ENCODE peak calls at places on chromosome 13, in seven cellular contexts. F, P, S, U, E, V and J are unnamed samples.

GRCh38 chr13:39876258-39876657 is 220.8 kb downstream of the COG6 start:
- DNase-seq in P (no peak), E (no peak), U (no peak), V (no peak), F (no peak), S (no peak), J (no peak)

GRCh38 chr13:48731957-48732569 is 78.3 kb downstream of the CYSLTR2 start:
- DNase-seq in F (peak), V (peak), E (peak), U (no peak), S (no peak), P (peak), J (no peak)

GRCh38 chr13:21171420-21171819 is 4.9 kb downstream of the SKA3 start:
- DNase-seq in P (no peak), V (no peak), F (no peak), E (no peak), U (no peak), S (no peak), J (no peak)

GRCh38 chr13:59447846-59448620 is 715.7 kb downstream of the DIAPH3 start:
- DNase-seq in E (no peak), U (no peak), S (no peak), F (no peak), P (no peak), V (no peak), J (no peak)

GRCh38 chr13:59016250-59016649 is 1147.5 kb downstream of the DIAPH3 start:
- DNase-seq in P (no peak), S (no peak), E (no peak), U (no peak), F (no peak), V (no peak), J (no peak)

GRCh38 chr13:103878891-103879605 is 812.8 kb upstream of the SLC10A2 start:
- DNase-seq in F (no peak), P (no peak), U (no peak), V (no peak), S (no peak), E (no peak), J (no peak)

GRCh38 chr13:73991384-73991783 is 142.8 kb downstream of the KLF12 start:
- DNase-seq in S (no peak), V (no peak), F (no peak), P (no peak), E (no peak), U (no peak), J (no peak)

GRCh38 chr13:50990540-50991506 is 81.2 kb downstream of the RNASEH2B start:
- DNase-seq in V (no peak), E (no peak), F (peak), P (no peak), U (no peak), S (no peak), J (no peak)

GRCh38 chr13:51831519-51831918 is 13.5 kb downstream of the TMEM272 start:
- DNase-seq in V (no peak), E (no peak), P (no peak), F (no peak), U (no peak), S (no peak), J (no peak)

GRCh38 chr13:85729296-85729695 is 69.9 kb downstream of the SLITRK6 start:
- DNase-seq in U (no peak), V (no peak), E (no peak), P (no peak), F (no peak), S (no peak), J (no peak)

GRCh38 chr13:66353664-66354063 is 876.5 kb downstream of the PCDH9 start:
- DNase-seq in U (peak), S (no peak), E (no peak), V (no peak), F (no peak), P (no peak), J (no peak)

GRCh38 chr13:91132786-91133185 is 214.7 kb upstream of the MIR17HG start:
- DNase-seq in P (no peak), V (no peak), F (no peak), S (no peak), U (no peak), E (no peak), J (no peak)

GRCh38 chr13:21330126-21330861 is 128.8 kb downstream of the ZDHHC20 start:
- DNase-seq in V (peak), P (no peak), F (no peak), E (no peak), S (no peak), U (no peak), J (no peak)

GRCh38 chr13:71860547-71861131 is 6.4 kb downstream of the DACH1 start:
- DNase-seq in E (no peak), V (no peak), P (no peak), F (no peak), S (no peak), U (no peak), J (no peak)

GRCh38 chr13:32587774-32588165 is 1.5 kb downstream of the PDS5B start:
- DNase-seq in V (no peak), U (no peak), F (no peak), P (peak), E (no peak), S (no peak), J (no peak)

GRCh38 chr13:108102771-108103170 is 112.6 kb downstream of the LIG4 start:
- DNase-seq in E (no peak), V (no peak), S (no peak), F (no peak), P (no peak), U (no peak), J (no peak)

GRCh38 chr13:32938907-32939306 is 77.3 kb upstream of the KL start:
- DNase-seq in U (no peak), P (no peak), S (no peak), E (no peak), V (no peak), F (no peak), J (no peak)

GRCh38 chr13:86918682-86919081 is 752.5 kb upstream of the SLITRK5 start:
- DNase-seq in U (no peak), E (no peak), S (no peak), F (no peak), V (no peak), P (no peak), J (no peak)

GRCh38 chr13:71417205-71417604 is 449.8 kb downstream of the DACH1 start:
- DNase-seq in P (no peak), F (no peak), E (no peak), V (no peak), U (no peak), S (no peak), J (no peak)

GRCh38 chr13:55001881-55002280 is 1973.3 kb downstream of the OLFM4 start:
- DNase-seq in F (no peak), U (no peak), V (no peak), S (no peak), P (no peak), E (no peak), J (no peak)
- TF ChIP-seq POLR2AphosphoS5 in F (no peak), U (no peak), V (no peak), S (no peak), P (no peak), E (no peak), J (no peak)

DNA sequence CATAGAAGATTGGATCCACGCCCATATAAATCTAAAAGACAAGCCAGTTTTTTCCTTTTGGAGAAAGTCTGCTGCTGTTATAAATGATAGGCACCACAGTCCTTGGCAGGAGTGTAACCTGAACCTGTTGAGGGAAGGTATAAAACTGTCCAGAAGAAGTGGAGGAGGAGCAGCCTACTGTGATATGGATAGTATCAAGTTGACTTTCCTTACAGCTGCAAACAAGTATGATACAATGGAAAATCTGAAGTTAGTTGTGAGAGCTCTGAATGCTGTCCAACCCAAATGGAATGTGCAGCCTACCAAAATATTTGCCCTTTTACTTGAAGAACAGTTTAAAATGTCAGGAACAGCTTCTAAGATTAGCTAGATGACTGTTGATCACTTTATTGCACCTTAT is 399.6 kb downstream of the FGF14 start:
- DNase-seq in F (no peak), S (no peak), V (no peak), E (no peak), P (no peak), U (no peak), J (no peak)
- TF ChIP-seq POLR2AphosphoS5 in F (peak), S (no peak), V (no peak), E (no peak), P (no peak), U (no peak), J (no peak)

GRCh38 chr13:98022210-98022609 is 68.7 kb downstream of the IPO5 start:
- DNase-seq in E (no peak), U (no peak), S (peak), V (no peak), F (no peak), P (no peak), J (no peak)

GRCh38 chr13:98020271-98020670 is 66.8 kb downstream of the IPO5 start:
- DNase-seq in F (no peak), S (no peak), U (no peak), P (no peak), V (no peak), E (no peak), J (no peak)

GRCh38 chr13:98026457-98026857 is 73.0 kb downstream of the IPO5 start:
- DNase-seq in U (no peak), P (no peak), E (no peak), S (no peak), F (no peak), V (no peak), J (no peak)

DNA sequence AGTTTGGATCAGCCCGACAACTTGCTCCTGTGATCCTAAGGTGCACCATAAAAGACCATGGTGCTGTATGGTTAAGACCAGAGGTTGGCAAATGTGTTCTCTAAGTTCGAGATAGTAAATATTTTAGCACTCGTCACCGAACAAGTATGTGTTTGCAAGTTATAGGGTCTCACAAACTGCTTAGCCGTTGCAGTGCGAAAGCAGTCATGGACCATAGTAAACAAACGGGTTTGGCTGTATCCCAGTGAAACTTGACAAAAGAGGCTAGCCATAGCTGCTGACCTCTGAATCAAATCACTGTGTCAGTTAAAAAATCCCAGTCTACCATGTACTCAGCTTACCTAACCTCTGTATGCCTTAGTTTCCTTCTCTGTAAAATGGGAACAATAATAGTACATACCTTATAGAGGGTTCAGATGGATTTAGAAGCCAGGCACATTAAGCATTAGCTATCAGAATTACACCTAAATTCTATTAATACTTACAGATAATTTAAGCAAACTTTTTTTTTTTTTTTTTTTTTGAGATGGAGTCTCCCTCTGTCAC is 72.1 kb downstream of the IPO5 start:
- DNase-seq in E (no peak), P (no peak), S (no peak), V (no peak), F (no peak), U (no peak), J (no peak)
- TF ChIP-seq POLR2AphosphoS5 in E (no peak), P (no peak), S (no peak), V (no peak), F (no peak), U (no peak), J (no peak)

GRCh38 chr13:78383899-78384298 is 219.5 kb downstream of the POU4F1 start:
- DNase-seq in E (no peak), U (no peak), S (no peak), F (no peak), V (no peak), P (no peak), J (no peak)

GRCh38 chr13:78382481-78382880 is 220.9 kb downstream of the POU4F1 start:
- DNase-seq in S (no peak), V (no peak), E (no peak), F (no peak), P (no peak), U (no peak), J (no peak)

GRCh38 chr13:78382946-78383542 is 220.3 kb downstream of the POU4F1 start:
- DNase-seq in F (no peak), U (no peak), V (no peak), P (peak), S (no peak), E (no peak), J (no peak)
- TF ChIP-seq POLR2AphosphoS5 in F (no peak), U (no peak), V (no peak), P (no peak), S (no peak), E (no peak), J (no peak)

DNA sequence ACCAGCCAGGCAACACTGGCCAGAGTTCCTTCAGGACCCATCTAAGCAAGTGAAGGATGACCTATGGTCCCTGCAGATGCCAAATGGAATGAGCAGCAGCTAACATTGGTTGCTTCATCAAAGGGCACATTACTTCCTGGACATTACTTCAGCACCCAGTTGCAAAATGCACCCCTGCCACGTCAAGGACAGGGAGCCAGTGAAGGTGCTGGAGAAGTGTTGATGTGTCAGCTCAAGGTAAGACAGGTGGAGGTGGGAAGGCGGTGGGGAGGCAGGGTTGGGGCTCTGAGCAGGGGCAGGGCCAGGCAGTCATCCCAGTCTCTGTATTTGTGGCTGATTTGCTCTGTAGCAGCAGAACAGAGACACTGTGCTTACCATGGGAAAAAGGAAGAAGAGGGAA is 14.6 kb downstream of the CSNK1A1L start:
- DNase-seq in F (no peak), P (peak), E (no peak), U (no peak), V (no peak), S (no peak), J (no peak)
- TF ChIP-seq POLR2AphosphoS5 in F (no peak), P (no peak), E (no peak), U (no peak), V (no peak), S (no peak), J (no peak)

GRCh38 chr13:42497798-42498197 is 76.2 kb upstream of the TNFSF11 start:
- DNase-seq in V (peak), S (no peak), U (no peak), P (no peak), F (no peak), E (no peak), J (no peak)
- TF ChIP-seq POLR2AphosphoS5 in V (no peak), S (no peak), U (no peak), P (no peak), F (no peak), E (no peak), J (no peak)

GRCh38 chr13:94596575-94596971 is 621 bp upstream of the TGDS start:
- DNase-seq in S (no peak), V (no peak), E (no peak), F (no peak), U (no peak), P (no peak), J (no peak)

GRCh38 chr13:94599877-94600276 is 1.8 kb upstream of the GPR180 start:
- DNase-seq in U (no peak), E (no peak), V (no peak), F (no peak), P (no peak), S (no peak), J (no peak)

GRCh38 chr13:94598281-94598680 is 2.3 kb upstream of the TGDS start:
- DNase-seq in V (no peak), F (no peak), E (no peak), S (no peak), U (no peak), P (no peak), J (no peak)

GRCh38 chr13:94595006-94595942 is 678 bp downstream of the TGDS start:
- DNase-seq in F (peak), U (no peak), P (peak), V (no peak), S (no peak), E (peak), J (no peak)

GRCh38 chr13:94595943-94596574 is at the start of gene TGDS:
- DNase-seq in E (peak), P (peak), U (peak), V (peak), F (peak), S (peak), J (peak)
- TF ChIP-seq POLR2AphosphoS5 in E (peak), P (peak), U (peak), V (peak), F (peak), S (peak), J (peak)

DNA sequence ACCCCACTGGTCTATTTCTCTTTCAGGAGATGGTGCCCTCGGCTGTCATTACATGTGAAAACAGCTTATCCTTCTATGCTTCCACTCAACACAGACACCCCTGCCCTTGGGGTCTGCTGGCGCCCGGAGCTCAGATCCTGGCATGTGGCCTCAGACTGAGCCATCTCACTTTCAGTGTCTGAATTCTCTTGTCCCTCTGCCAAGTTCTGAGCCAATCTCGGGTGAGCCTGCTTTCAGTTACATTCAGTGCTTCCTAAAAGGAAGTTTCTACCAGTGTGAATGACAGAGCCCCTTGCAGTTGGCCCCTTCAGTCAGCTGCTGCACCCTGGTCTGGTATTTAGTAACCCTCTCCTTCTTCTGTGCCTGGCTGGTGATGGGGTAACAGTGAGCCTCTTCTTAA is 293.6 kb downstream of the DNAJC15 start:
- DNase-seq in E (no peak), S (no peak), F (no peak), P (peak), U (peak), V (no peak), J (no peak)
- TF ChIP-seq POLR2AphosphoS5 in E (no peak), S (no peak), F (no peak), P (no peak), U (no peak), V (no peak), J (no peak)